ENCODE peak calls at places on chromosomes 5 and 9, in nine cellular contexts. M is RWPE1, A is foreskin fibroblast, H is GM12865, G is HFFc6, Y is fibroblast of lung, J is stomach, Q is AG09309, U is esophagus squamous epithelium. O is an unnamed sample.

GRCh38 chr5:1542755-1543154 is 19.0 kb upstream of the LPCAT1 start:
- DNase-seq in U (no peak), Y (peak), J (peak), G (peak), Q (peak), H (no peak), A (peak), M (peak), O (no peak)

GRCh38 chr9:85502815-85503643 is 238.7 kb downstream of the AGTPBP1 start:
- DNase-seq in Y (no peak), G (no peak), J (no peak), Q (no peak), A (no peak), M (no peak), H (peak), U (no peak), O (no peak)

GRCh38 chr9:131656356-131657030 is 83.4 kb downstream of the RAPGEF1 start:
- DNase-seq in M (no peak), G (no peak), J (peak), Y (no peak), Q (no peak), U (peak), H (peak), A (no peak), O (no peak)

GRCh38 chr5:126846344-126846743 is 69.4 kb downstream of the LMNB1 start:
- DNase-seq in Q (no peak), G (peak), J (no peak), U (no peak), A (peak), Y (peak), H (no peak), M (no peak), O (no peak)

GRCh38 chr5:181243521-181244307 is at the start of gene RACK1:
- DNase-seq in M (peak), Y (peak), U (no peak), G (peak), H (peak), A (peak), J (peak), Q (no peak), O (peak)

GRCh38 chr9:96100385-96100978 is 201.5 kb downstream of the HSD17B3 start:
- DNase-seq in Q (no peak), A (no peak), H (no peak), M (no peak), U (no peak), J (no peak), Y (peak), G (no peak), O (peak)

GRCh38 chr5:37696190-37697021 is 143.4 kb downstream of the GDNF start:
- DNase-seq in U (no peak), J (no peak), H (no peak), G (peak), Y (peak), A (peak), M (peak), Q (no peak), O (no peak)

GRCh38 chr5:133945561-133945960 is 22.9 kb downstream of the C5orf15 start:
- DNase-seq in Q (no peak), H (no peak), J (no peak), A (no peak), G (no peak), U (no peak), Y (no peak), M (no peak), O (no peak)

GRCh38 chr5:79056847-79057246 is 12.6 kb downstream of the DMGDH start:
- DNase-seq in J (no peak), H (no peak), A (no peak), Y (no peak), Q (no peak), G (no peak), M (no peak), U (no peak), O (no peak)

GRCh38 chr9:89340332-89340731 is 22.0 kb downstream of the SECISBP2 start:
- DNase-seq in J (no peak), G (no peak), M (no peak), H (peak), U (no peak), Q (no peak), Y (no peak), A (no peak), O (no peak)

DNA sequence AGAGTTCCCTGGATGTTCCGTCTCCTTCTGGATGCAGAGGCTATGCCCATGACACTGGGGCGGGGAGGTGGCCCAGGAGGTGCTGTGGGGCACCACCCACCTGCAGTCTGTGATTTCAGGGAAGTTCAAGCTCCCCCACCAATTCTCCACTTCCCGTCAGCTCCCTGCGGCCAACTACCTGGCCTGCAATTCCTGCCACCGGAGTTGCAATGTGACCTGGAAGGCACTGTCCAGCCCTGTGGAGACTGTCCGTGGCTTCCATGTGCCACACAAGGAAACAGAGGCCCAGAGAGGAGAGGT is 16.6 kb downstream of the GFI1B start:
- DNase-seq in Y (no peak), J (no peak), U (no peak), A (no peak), G (no peak), Q (no peak), M (no peak), H (no peak), O (no peak)
- TF ChIP-seq CTCF in Y (no peak), J (no peak), U (no peak), A (no peak), G (no peak), Q (no peak), M (no peak), H (no peak), O (no peak)

GRCh38 chr5:93967923-93968322 is 226.5 kb upstream of the POU5F2 start:
- DNase-seq in A (no peak), J (no peak), Y (no peak), M (no peak), G (no peak), Q (no peak), U (no peak), H (no peak), O (no peak)
- TF ChIP-seq CTCF in A (no peak), J (no peak), Y (no peak), M (no peak), G (no peak), Q (no peak), U (no peak), H (no peak), O (no peak)

GRCh38 chr9:134858051-134858841 is 22.4 kb upstream of the FCN2 start:
- DNase-seq in J (no peak), G (peak), M (peak), U (no peak), Q (no peak), A (peak), Y (peak), H (peak), O (no peak)
- TF ChIP-seq CTCF in J (no peak), G (peak), M (no peak), U (no peak), Q (no peak), A (no peak), Y (no peak), H (peak), O (no peak)

GRCh38 chr5:10610058-10610457 is 46.2 kb downstream of the ANKRD33B start:
- DNase-seq in U (no peak), Y (no peak), M (no peak), Q (no peak), H (no peak), G (no peak), J (no peak), A (no peak), O (no peak)

GRCh38 chr5:10615693-10616092 is 51.8 kb downstream of the ANKRD33B start:
- DNase-seq in G (no peak), M (no peak), A (no peak), Q (no peak), U (no peak), J (no peak), Y (no peak), H (no peak), O (no peak)

GRCh38 chr5:10607666-10608442 is 44.0 kb downstream of the ANKRD33B start:
- DNase-seq in J (no peak), M (no peak), G (no peak), Q (no peak), H (peak), U (no peak), A (peak), Y (peak), O (no peak)

GRCh38 chr5:10611290-10611689 is 47.4 kb downstream of the ANKRD33B start:
- DNase-seq in Q (no peak), Y (peak), G (no peak), A (no peak), H (no peak), U (no peak), M (no peak), J (no peak), O (no peak)

GRCh38 chr5:10612251-10612650 is 48.4 kb downstream of the ANKRD33B start:
- DNase-seq in M (no peak), J (no peak), Y (no peak), Q (no peak), A (no peak), H (peak), U (no peak), G (no peak), O (no peak)
- TF ChIP-seq CTCF in M (no peak), J (no peak), Y (no peak), Q (no peak), A (no peak), H (no peak), U (no peak), G (peak), O (no peak)

DNA sequence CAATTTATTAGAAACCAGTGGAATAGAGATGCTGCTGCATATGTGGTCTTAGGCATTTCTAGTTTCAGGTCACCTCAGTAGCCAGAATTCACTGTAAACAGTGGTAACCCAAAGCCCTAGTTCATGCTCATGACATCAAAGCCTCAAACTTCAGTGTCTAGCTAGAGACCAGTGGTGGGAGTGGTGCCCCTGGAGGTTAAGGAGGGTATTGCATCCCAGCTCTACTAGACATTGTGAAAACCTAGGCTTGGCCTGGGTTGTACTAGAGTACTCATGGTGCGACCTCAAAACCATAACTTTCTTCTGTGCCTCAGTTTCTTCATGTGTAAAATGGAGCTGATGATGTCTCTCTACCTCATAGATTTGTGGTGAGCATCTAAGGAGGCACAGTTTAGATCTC is 18.8 kb downstream of the COL5A1 start:
- DNase-seq in Q (no peak), U (no peak), Y (no peak), A (no peak), M (no peak), G (no peak), H (peak), J (no peak), O (no peak)
- TF ChIP-seq CTCF in Q (peak), U (no peak), Y (peak), A (peak), M (no peak), G (peak), H (peak), J (no peak), O (peak)

O was measured in neural crest cell.